ENCODE peak calls at places on chromosome 2, in seven cellular contexts. N, L, Y, Z, A, K and P are unnamed samples.

GRCh38 chr2:199329024-199329423 is 128.7 kb downstream of the SATB2 start:
- DNase-seq in N (no peak), L (no peak), Y (no peak), Z (no peak), A (no peak), K (no peak), P (no peak)

GRCh38 chr2:70891572-70892356 is 43.9 kb upstream of the ATP6V1B1 start:
- DNase-seq in N (no peak), L (no peak), Y (no peak), Z (no peak), A (no peak), K (no peak), P (no peak)

GRCh38 chr2:47402555-47402804 is 476 bp upstream of the MSH2 start:
- DNase-seq in N (no peak), L (no peak), Y (no peak), Z (no peak), A (no peak), K (peak), P (peak)

GRCh38 chr2:27932396-27932795 is 41.9 kb downstream of the BABAM2 start:
- DNase-seq in N (no peak), L (no peak), Y (no peak), Z (no peak), A (no peak), K (peak), P (peak)

GRCh38 chr2:47483191-47483590 is 80.2 kb downstream of the MSH2 start:
- DNase-seq in N (no peak), L (no peak), Y (no peak), Z (no peak), A (no peak), K (no peak), P (no peak)

GRCh38 chr2:186976329-186976728 is 127.4 kb upstream of the ZSWIM2 start:
- DNase-seq in N (no peak), L (peak), Y (no peak), Z (no peak), A (no peak), K (no peak), P (no peak)

GRCh38 chr2:16852651-16853050 is 187.0 kb upstream of the CYRIA start:
- DNase-seq in N (no peak), L (no peak), Y (no peak), Z (no peak), A (no peak), K (no peak), P (no peak)

GRCh38 chr2:174759381-174760064 is 4.7 kb downstream of the CHRNA1 start:
- DNase-seq in N (no peak), L (no peak), Y (no peak), Z (no peak), A (no peak), K (no peak), P (no peak)

GRCh38 chr2:126886201-126886905 is 12.3 kb upstream of the TEX51 start:
- DNase-seq in N (peak), L (peak), Y (peak), Z (peak), A (peak), K (peak), P (peak)

GRCh38 chr2:75637568-75637967 is 9.0 kb upstream of the MRPL19 start:
- DNase-seq in N (no peak), L (no peak), Y (no peak), Z (no peak), A (no peak), K (no peak), P (no peak)

GRCh38 chr2:158602027-158602426 is 145.3 kb downstream of the PKP4 start:
- DNase-seq in N (no peak), L (no peak), Y (no peak), Z (no peak), A (no peak), K (no peak), P (no peak)

GRCh38 chr2:222968550-222969155 is 83.3 kb upstream of the KCNE4 start:
- DNase-seq in N (no peak), L (no peak), Y (no peak), Z (no peak), A (no peak), K (no peak), P (no peak)

GRCh38 chr2:219001100-219001576 is 7.9 kb upstream of the CRYBA2 start:
- DNase-seq in N (no peak), L (no peak), Y (no peak), Z (no peak), A (no peak), K (no peak), P (no peak)

GRCh38 chr2:23615216-23616020 is 230.4 kb downstream of the KLHL29 start:
- DNase-seq in N (no peak), L (no peak), Y (no peak), Z (no peak), A (no peak), K (no peak), P (no peak)